ENCODE peak calls at places on chromosomes 7 and 10, in ten cellular contexts. One of them, this sample, is unnamed.

GRCh38 chr10:33073641-33074410 is 115.8 kb upstream of the ITGB1 start:
- DNase-seq in GM12891: no peak
- DNase-seq in NCI-H1105 treated with DMSO at 0.1 percent for 48 hours: no peak
- DNase-seq in putamen: no peak
- DNase-seq in colonic mucosa: no peak
- DNase-seq in neuronal stem cell: no peak
- DNase-seq in stimulated activated naive CD4-positive, alpha-beta T cell: no peak
- DNase-seq in AG04449: no peak
- DNase-seq in GM13976: no peak
- DNase-seq in C1 segment of cervical spinal cord: no peak
- DNase-seq in this sample: no peak

GRCh38 chr10:103749779-103750178 is 105.6 kb downstream of the SH3PXD2A start:
- DNase-seq in GM12891: no peak
- DNase-seq in NCI-H1105 treated with DMSO at 0.1 percent for 48 hours: no peak
- DNase-seq in putamen: no peak
- DNase-seq in colonic mucosa: no peak
- DNase-seq in neuronal stem cell: no peak
- DNase-seq in stimulated activated naive CD4-positive, alpha-beta T cell: no peak
- DNase-seq in AG04449: no peak
- DNase-seq in GM13976: no peak
- DNase-seq in C1 segment of cervical spinal cord: no peak
- DNase-seq in this sample: no peak

GRCh38 chr7:127713758-127714157 is 61.8 kb downstream of the SND1 start:
- DNase-seq in GM12891: no peak
- DNase-seq in NCI-H1105 treated with DMSO at 0.1 percent for 48 hours: no peak
- DNase-seq in putamen: no peak
- DNase-seq in colonic mucosa: no peak
- DNase-seq in neuronal stem cell: no peak
- DNase-seq in stimulated activated naive CD4-positive, alpha-beta T cell: no peak
- DNase-seq in AG04449: no peak
- DNase-seq in GM13976: no peak
- DNase-seq in C1 segment of cervical spinal cord: peak
- DNase-seq in this sample: no peak

GRCh38 chr10:126160971-126161630 is 227.2 kb downstream of the ADAM12 start:
- DNase-seq in GM12891: no peak
- DNase-seq in NCI-H1105 treated with DMSO at 0.1 percent for 48 hours: no peak
- DNase-seq in putamen: no peak
- DNase-seq in colonic mucosa: no peak
- DNase-seq in neuronal stem cell: no peak
- DNase-seq in stimulated activated naive CD4-positive, alpha-beta T cell: no peak
- DNase-seq in AG04449: no peak
- DNase-seq in GM13976: no peak
- DNase-seq in C1 segment of cervical spinal cord: no peak
- DNase-seq in this sample: no peak

GRCh38 chr10:1521741-1522140 is 215.6 kb downstream of the ADARB2 start:
- DNase-seq in GM12891: no peak
- DNase-seq in NCI-H1105 treated with DMSO at 0.1 percent for 48 hours: no peak
- DNase-seq in putamen: no peak
- DNase-seq in colonic mucosa: no peak
- DNase-seq in neuronal stem cell: no peak
- DNase-seq in stimulated activated naive CD4-positive, alpha-beta T cell: no peak
- DNase-seq in AG04449: no peak
- DNase-seq in GM13976: no peak
- DNase-seq in C1 segment of cervical spinal cord: no peak
- DNase-seq in this sample: no peak

GRCh38 chr10:90856964-90857634 is 740 bp downstream of the HTR7 start:
- DNase-seq in GM12891: no peak
- DNase-seq in NCI-H1105 treated with DMSO at 0.1 percent for 48 hours: no peak
- DNase-seq in putamen: no peak
- DNase-seq in colonic mucosa: no peak
- DNase-seq in neuronal stem cell: no peak
- DNase-seq in stimulated activated naive CD4-positive, alpha-beta T cell: peak
- DNase-seq in AG04449: no peak
- DNase-seq in GM13976: no peak
- DNase-seq in C1 segment of cervical spinal cord: no peak
- DNase-seq in this sample: no peak

GRCh38 chr10:71529203-71529537 is 132.4 kb downstream of the CDH23 start:
- DNase-seq in GM12891: no peak
- DNase-seq in NCI-H1105 treated with DMSO at 0.1 percent for 48 hours: no peak
- DNase-seq in putamen: no peak
- DNase-seq in colonic mucosa: no peak
- DNase-seq in neuronal stem cell: no peak
- DNase-seq in stimulated activated naive CD4-positive, alpha-beta T cell: no peak
- DNase-seq in AG04449: no peak
- DNase-seq in GM13976: no peak
- DNase-seq in C1 segment of cervical spinal cord: no peak
- DNase-seq in this sample: no peak

GRCh38 chr10:60314306-60314940 is 75.3 kb downstream of the ANK3 start:
- DNase-seq in GM12891: no peak
- DNase-seq in NCI-H1105 treated with DMSO at 0.1 percent for 48 hours: no peak
- DNase-seq in putamen: no peak
- DNase-seq in colonic mucosa: peak
- DNase-seq in neuronal stem cell: no peak
- DNase-seq in stimulated activated naive CD4-positive, alpha-beta T cell: no peak
- DNase-seq in AG04449: no peak
- DNase-seq in GM13976: no peak
- DNase-seq in C1 segment of cervical spinal cord: no peak
- DNase-seq in this sample: no peak

GRCh38 chr10:100481462-100482081 is 18.8 kb downstream of the WNT8B start:
- DNase-seq in GM12891: peak
- DNase-seq in NCI-H1105 treated with DMSO at 0.1 percent for 48 hours: peak
- DNase-seq in putamen: peak
- DNase-seq in colonic mucosa: peak
- DNase-seq in neuronal stem cell: peak
- DNase-seq in stimulated activated naive CD4-positive, alpha-beta T cell: peak
- DNase-seq in AG04449: no peak
- DNase-seq in GM13976: peak
- DNase-seq in C1 segment of cervical spinal cord: peak
- DNase-seq in this sample: peak

GRCh38 chr7:44065431-44066110 is at the start of gene PGAM2:
- DNase-seq in GM12891: no peak
- DNase-seq in NCI-H1105 treated with DMSO at 0.1 percent for 48 hours: peak
- DNase-seq in putamen: peak
- DNase-seq in colonic mucosa: no peak
- DNase-seq in neuronal stem cell: peak
- DNase-seq in stimulated activated naive CD4-positive, alpha-beta T cell: no peak
- DNase-seq in AG04449: no peak
- DNase-seq in GM13976: no peak
- DNase-seq in C1 segment of cervical spinal cord: peak
- DNase-seq in this sample: no peak

GRCh38 chr10:9211228-9211627 is 1156.7 kb downstream of the GATA3 start:
- DNase-seq in GM12891: no peak
- DNase-seq in NCI-H1105 treated with DMSO at 0.1 percent for 48 hours: no peak
- DNase-seq in putamen: no peak
- DNase-seq in colonic mucosa: no peak
- DNase-seq in neuronal stem cell: no peak
- DNase-seq in stimulated activated naive CD4-positive, alpha-beta T cell: no peak
- DNase-seq in AG04449: no peak
- DNase-seq in GM13976: no peak
- DNase-seq in C1 segment of cervical spinal cord: no peak
- DNase-seq in this sample: no peak

GRCh38 chr7:124460555-124460954 is 305.0 kb downstream of the GPR37 start:
- DNase-seq in GM12891: no peak
- DNase-seq in NCI-H1105 treated with DMSO at 0.1 percent for 48 hours: no peak
- DNase-seq in putamen: no peak
- DNase-seq in colonic mucosa: no peak
- DNase-seq in neuronal stem cell: no peak
- DNase-seq in stimulated activated naive CD4-positive, alpha-beta T cell: no peak
- DNase-seq in AG04449: no peak
- DNase-seq in GM13976: no peak
- DNase-seq in C1 segment of cervical spinal cord: no peak
- DNase-seq in this sample: no peak

GRCh38 chr10:68406111-68406814 is 814 bp downstream of the RUFY2 start:
- DNase-seq in GM12891: peak
- DNase-seq in NCI-H1105 treated with DMSO at 0.1 percent for 48 hours: peak
- DNase-seq in putamen: peak
- DNase-seq in colonic mucosa: peak
- DNase-seq in neuronal stem cell: peak
- DNase-seq in stimulated activated naive CD4-positive, alpha-beta T cell: no peak
- DNase-seq in AG04449: peak
- DNase-seq in GM13976: peak
- DNase-seq in C1 segment of cervical spinal cord: peak
- DNase-seq in this sample: peak

GRCh38 chr10:90372442-90372841 is 485.4 kb downstream of the HTR7 start:
- DNase-seq in GM12891: no peak
- DNase-seq in NCI-H1105 treated with DMSO at 0.1 percent for 48 hours: no peak
- DNase-seq in putamen: no peak
- DNase-seq in colonic mucosa: no peak
- DNase-seq in neuronal stem cell: no peak
- DNase-seq in stimulated activated naive CD4-positive, alpha-beta T cell: no peak
- DNase-seq in AG04449: no peak
- DNase-seq in GM13976: no peak
- DNase-seq in C1 segment of cervical spinal cord: no peak
- DNase-seq in this sample: no peak

GRCh38 chr10:1297566-1298301 is 241.5 kb downstream of the WDR37 start:
- DNase-seq in GM12891: no peak
- DNase-seq in NCI-H1105 treated with DMSO at 0.1 percent for 48 hours: no peak
- DNase-seq in putamen: peak
- DNase-seq in colonic mucosa: no peak
- DNase-seq in neuronal stem cell: no peak
- DNase-seq in stimulated activated naive CD4-positive, alpha-beta T cell: no peak
- DNase-seq in AG04449: no peak
- DNase-seq in GM13976: no peak
- DNase-seq in C1 segment of cervical spinal cord: no peak
- DNase-seq in this sample: no peak

GRCh38 chr7:77422500-77422899 is 6.4 kb upstream of the GSAP start:
- DNase-seq in GM12891: no peak
- DNase-seq in NCI-H1105 treated with DMSO at 0.1 percent for 48 hours: no peak
- DNase-seq in putamen: no peak
- DNase-seq in colonic mucosa: no peak
- DNase-seq in neuronal stem cell: no peak
- DNase-seq in stimulated activated naive CD4-positive, alpha-beta T cell: no peak
- DNase-seq in AG04449: no peak
- DNase-seq in GM13976: no peak
- DNase-seq in C1 segment of cervical spinal cord: no peak
- DNase-seq in this sample: no peak

GRCh38 chr10:103890194-103890658 is 27.8 kb downstream of the STN1 start:
- DNase-seq in GM12891: no peak
- DNase-seq in NCI-H1105 treated with DMSO at 0.1 percent for 48 hours: no peak
- DNase-seq in putamen: no peak
- DNase-seq in colonic mucosa: peak
- DNase-seq in neuronal stem cell: no peak
- DNase-seq in stimulated activated naive CD4-positive, alpha-beta T cell: no peak
- DNase-seq in AG04449: no peak
- DNase-seq in GM13976: no peak
- DNase-seq in C1 segment of cervical spinal cord: no peak
- DNase-seq in this sample: no peak

GRCh38 chr7:56028942-56029630 is 22.2 kb downstream of the PSPH start:
- DNase-seq in GM12891: no peak
- DNase-seq in NCI-H1105 treated with DMSO at 0.1 percent for 48 hours: no peak
- DNase-seq in putamen: no peak
- DNase-seq in colonic mucosa: no peak
- DNase-seq in neuronal stem cell: no peak
- DNase-seq in stimulated activated naive CD4-positive, alpha-beta T cell: no peak
- DNase-seq in AG04449: no peak
- DNase-seq in GM13976: no peak
- DNase-seq in C1 segment of cervical spinal cord: no peak
- DNase-seq in this sample: peak

GRCh38 chr10:106711313-106711906 is 453.1 kb downstream of the SORCS1 start:
- DNase-seq in GM12891: peak
- DNase-seq in NCI-H1105 treated with DMSO at 0.1 percent for 48 hours: peak
- DNase-seq in putamen: no peak
- DNase-seq in colonic mucosa: peak
- DNase-seq in neuronal stem cell: peak
- DNase-seq in stimulated activated naive CD4-positive, alpha-beta T cell: no peak
- DNase-seq in AG04449: no peak
- DNase-seq in GM13976: peak
- DNase-seq in C1 segment of cervical spinal cord: no peak
- DNase-seq in this sample: peak

GRCh38 chr10:77898323-77899079 is 28.1 kb downstream of the DLG5 start:
- DNase-seq in GM12891: no peak
- DNase-seq in NCI-H1105 treated with DMSO at 0.1 percent for 48 hours: peak
- DNase-seq in putamen: no peak
- DNase-seq in colonic mucosa: peak
- DNase-seq in neuronal stem cell: no peak
- DNase-seq in stimulated activated naive CD4-positive, alpha-beta T cell: no peak
- DNase-seq in AG04449: no peak
- DNase-seq in GM13976: no peak
- DNase-seq in C1 segment of cervical spinal cord: no peak
- DNase-seq in this sample: no peak

GRCh38 chr7:134431805-134432204 is 27.1 kb downstream of the AKR1B1 start:
- DNase-seq in GM12891: no peak
- DNase-seq in NCI-H1105 treated with DMSO at 0.1 percent for 48 hours: no peak
- DNase-seq in putamen: no peak
- DNase-seq in colonic mucosa: peak
- DNase-seq in neuronal stem cell: no peak
- DNase-seq in stimulated activated naive CD4-positive, alpha-beta T cell: no peak
- DNase-seq in AG04449: no peak
- DNase-seq in GM13976: no peak
- DNase-seq in C1 segment of cervical spinal cord: no peak
- DNase-seq in this sample: no peak

GRCh38 chr10:74585231-74586087 is 240.9 kb upstream of the KAT6B start:
- DNase-seq in GM12891: no peak
- DNase-seq in NCI-H1105 treated with DMSO at 0.1 percent for 48 hours: peak
- DNase-seq in putamen: peak
- DNase-seq in colonic mucosa: no peak
- DNase-seq in neuronal stem cell: no peak
- DNase-seq in stimulated activated naive CD4-positive, alpha-beta T cell: peak
- DNase-seq in AG04449: no peak
- DNase-seq in GM13976: peak
- DNase-seq in C1 segment of cervical spinal cord: peak
- DNase-seq in this sample: no peak

GRCh38 chr10:31739146-31739545 is 189.5 kb downstream of the ARHGAP12 start:
- DNase-seq in GM12891: no peak
- DNase-seq in NCI-H1105 treated with DMSO at 0.1 percent for 48 hours: no peak
- DNase-seq in putamen: no peak
- DNase-seq in colonic mucosa: no peak
- DNase-seq in neuronal stem cell: no peak
- DNase-seq in stimulated activated naive CD4-positive, alpha-beta T cell: no peak
- DNase-seq in AG04449: no peak
- DNase-seq in GM13976: no peak
- DNase-seq in C1 segment of cervical spinal cord: no peak
- DNase-seq in this sample: no peak

GRCh38 chr10:19412531-19412930 is 363.9 kb downstream of the MALRD1 start:
- DNase-seq in GM12891: no peak
- DNase-seq in NCI-H1105 treated with DMSO at 0.1 percent for 48 hours: no peak
- DNase-seq in putamen: peak
- DNase-seq in colonic mucosa: no peak
- DNase-seq in neuronal stem cell: peak
- DNase-seq in stimulated activated naive CD4-positive, alpha-beta T cell: no peak
- DNase-seq in AG04449: no peak
- DNase-seq in GM13976: no peak
- DNase-seq in C1 segment of cervical spinal cord: no peak
- DNase-seq in this sample: no peak

GRCh38 chr10:114561008-114561523 is 97.0 kb downstream of the ABLIM1 start:
- DNase-seq in GM12891: no peak
- DNase-seq in NCI-H1105 treated with DMSO at 0.1 percent for 48 hours: no peak
- DNase-seq in putamen: no peak
- DNase-seq in colonic mucosa: no peak
- DNase-seq in neuronal stem cell: no peak
- DNase-seq in stimulated activated naive CD4-positive, alpha-beta T cell: no peak
- DNase-seq in AG04449: no peak
- DNase-seq in GM13976: no peak
- DNase-seq in C1 segment of cervical spinal cord: no peak
- DNase-seq in this sample: no peak

GRCh38 chr7:120877706-120878105 is 19.8 kb upstream of the TSPAN12 start:
- DNase-seq in GM12891: no peak
- DNase-seq in NCI-H1105 treated with DMSO at 0.1 percent for 48 hours: no peak
- DNase-seq in putamen: no peak
- DNase-seq in colonic mucosa: no peak
- DNase-seq in neuronal stem cell: no peak
- DNase-seq in stimulated activated naive CD4-positive, alpha-beta T cell: no peak
- DNase-seq in AG04449: no peak
- DNase-seq in GM13976: no peak
- DNase-seq in C1 segment of cervical spinal cord: no peak
- DNase-seq in this sample: no peak

GRCh38 chr10:61404771-61405170 is 48.4 kb downstream of the TMEM26 start:
- DNase-seq in GM12891: no peak
- DNase-seq in NCI-H1105 treated with DMSO at 0.1 percent for 48 hours: no peak
- DNase-seq in putamen: no peak
- DNase-seq in colonic mucosa: no peak
- DNase-seq in neuronal stem cell: no peak
- DNase-seq in stimulated activated naive CD4-positive, alpha-beta T cell: no peak
- DNase-seq in AG04449: peak
- DNase-seq in GM13976: no peak
- DNase-seq in C1 segment of cervical spinal cord: no peak
- DNase-seq in this sample: no peak

GRCh38 chr10:82358486-82359097 is 483.6 kb downstream of the NRG3 start:
- DNase-seq in GM12891: no peak
- DNase-seq in NCI-H1105 treated with DMSO at 0.1 percent for 48 hours: no peak
- DNase-seq in putamen: no peak
- DNase-seq in colonic mucosa: no peak
- DNase-seq in neuronal stem cell: no peak
- DNase-seq in stimulated activated naive CD4-positive, alpha-beta T cell: no peak
- DNase-seq in AG04449: no peak
- DNase-seq in GM13976: no peak
- DNase-seq in C1 segment of cervical spinal cord: no peak
- DNase-seq in this sample: no peak

This sample was measured in HuH-7.5.